ENCODE peak calls at places on chromosomes 6 and 20, in five cellular contexts. H is lung, J is psoas muscle, L is lower lobe of right lung, K is hepatocyte. I is an unnamed sample. For H3K4me1 and H3K36me3, the result is how much of the 10 kb centered on the place peaks cover.

GRCh38 chr20:48349673-48350072 is 478.1 kb downstream of the PREX1 start:
- DNase-seq in H (no peak), J (no peak), L (no peak), K (no peak), I (no peak)

GRCh38 chr6:40347571-40348011 is 239.6 kb downstream of the LRFN2 start:
- DNase-seq in H (peak), J (no peak), L (no peak), K (no peak), I (no peak)

GRCh38 chr20:41412324-41412723 is 45.7 kb upstream of the EMILIN3 start:
- DNase-seq in H (no peak), J (no peak), L (no peak), K (no peak), I (no peak)

GRCh38 chr6:26200918-26201721 is 113.9 kb downstream of the HFE start:
- DNase-seq in H (no peak), J (no peak), L (no peak), K (no peak), I (no peak)

GRCh38 chr6:71908162-71908765 is 21.9 kb downstream of the RIMS1 start:
- DNase-seq in H (no peak), J (no peak), L (no peak), K (no peak), I (no peak)

GRCh38 chr6:73680289-73680688 is 15.7 kb upstream of the CD109 start:
- DNase-seq in H (no peak), J (no peak), L (no peak), K (no peak), I (no peak)

GRCh38 chr6:16639689-16640480 is 121.4 kb downstream of the ATXN1 start:
- DNase-seq in H (no peak), J (no peak), L (no peak), K (peak), I (no peak)

GRCh38 chr6:112337209-112337638 is 9.9 kb upstream of the RFPL4B start:
- DNase-seq in H (peak), J (peak), L (no peak), K (peak), I (no peak)

GRCh38 chr6:84976516-84977420 is 212.4 kb upstream of the TBX18 start:
- DNase-seq in H (no peak), J (no peak), L (no peak), K (no peak), I (no peak)

GRCh38 chr6:149080511-149080910 is 237.0 kb upstream of the TAB2 start:
- DNase-seq in H (no peak), J (no peak), L (no peak), K (no peak), I (no peak)

GRCh38 chr20:52493177-52493711 is 301.7 kb upstream of the ZFP64 start:
- DNase-seq in H (no peak), J (no peak), L (no peak), K (peak), I (no peak)

GRCh38 chr20:45032276-45032675 is 66.0 kb downstream of the STK4 start:
- DNase-seq in H (no peak), J (no peak), L (no peak), K (no peak), I (no peak)

GRCh38 chr6:151229401-151230276 is 10.1 kb upstream of the AKAP12 start:
- DNase-seq in H (no peak), J (no peak), L (no peak), K (no peak), I (no peak)

GRCh38 chr20:46348231-46348803 is 40.0 kb upstream of the CDH22 start:
- DNase-seq in H (no peak), J (no peak), L (no peak), K (peak), I (no peak)

GRCh38 chr20:61526907-61527306 is 274.8 kb downstream of the CDH4 start:
- DNase-seq in H (no peak), J (no peak), L (no peak), K (no peak), I (peak)
- H3K4me1 ChIP-seq in H (under half), J (under half), L (under half), K (under half), I (under half)

DNA sequence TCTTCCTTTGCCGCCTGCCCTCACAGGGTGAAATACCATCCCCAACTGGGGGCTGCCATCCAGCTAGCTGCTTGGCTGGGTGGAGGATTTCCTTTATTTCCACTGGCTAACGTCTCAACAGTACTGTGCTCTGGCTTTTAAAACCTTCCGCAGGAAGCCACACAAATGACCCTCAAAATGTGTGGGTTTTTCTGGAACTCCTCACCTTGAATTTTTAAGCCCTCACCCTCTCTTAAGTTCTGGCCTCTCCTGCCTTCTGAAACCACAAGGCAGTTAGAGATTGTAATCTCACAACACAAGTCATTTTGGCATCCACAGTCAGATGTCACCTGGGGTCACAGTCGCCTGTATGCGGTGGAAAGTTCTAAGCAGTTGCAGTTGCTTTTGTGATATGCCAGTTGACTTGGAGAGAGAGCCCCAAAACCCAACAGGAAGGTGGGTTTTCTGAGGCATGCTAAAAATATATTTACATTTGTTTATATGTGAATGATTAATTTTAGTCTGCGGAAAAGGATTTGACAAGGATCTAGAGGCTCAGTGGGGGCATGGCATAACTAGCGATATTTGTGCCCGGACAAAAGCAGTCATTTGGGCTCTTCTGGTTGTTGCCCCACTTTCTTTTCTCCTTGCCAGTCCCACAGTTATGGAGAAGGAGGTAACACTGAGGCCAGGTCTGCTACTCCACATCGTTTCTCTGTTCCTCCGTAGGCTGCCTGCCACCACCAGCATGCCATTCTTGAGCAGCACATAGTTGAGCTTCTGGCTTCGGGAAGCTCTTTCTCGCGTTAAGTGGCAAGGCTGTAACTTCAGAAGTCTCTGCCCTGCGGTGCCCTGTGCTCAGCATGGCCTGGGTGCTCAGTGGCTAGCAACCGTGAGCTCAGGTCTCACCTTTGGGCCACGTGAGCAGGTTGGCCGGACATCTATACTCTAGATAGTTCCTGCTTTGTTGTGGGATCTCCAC is 335.3 kb downstream of the CD83 start:
- DNase-seq in H (no peak), J (no peak), L (no peak), K (no peak), I (no peak)
- H3K27ac ChIP-seq in H (no peak), J (no peak), L (no peak), K (no peak), I (no peak)

GRCh38 chr6:168388641-168389633 is 52.0 kb upstream of the SMOC2 start:
- DNase-seq in H (no peak), J (no peak), L (no peak), K (peak), I (no peak)

GRCh38 chr6:168385858-168386735 is 54.9 kb upstream of the SMOC2 start:
- DNase-seq in H (no peak), J (no peak), L (no peak), K (no peak), I (no peak)

GRCh38 chr6:168386973-168387372 is 54.0 kb upstream of the SMOC2 start:
- DNase-seq in H (no peak), J (no peak), L (no peak), K (no peak), I (no peak)

GRCh38 chr6:168387426-168387825 is 53.6 kb upstream of the SMOC2 start:
- DNase-seq in H (no peak), J (no peak), L (no peak), K (no peak), I (no peak)

GRCh38 chr6:168387911-168388310 is 53.1 kb upstream of the SMOC2 start:
- DNase-seq in H (no peak), J (no peak), L (no peak), K (no peak), I (no peak)
- H3K36me3 ChIP-seq in H (under half), J (under half), L (under half), K (under half), I (under half)

DNA sequence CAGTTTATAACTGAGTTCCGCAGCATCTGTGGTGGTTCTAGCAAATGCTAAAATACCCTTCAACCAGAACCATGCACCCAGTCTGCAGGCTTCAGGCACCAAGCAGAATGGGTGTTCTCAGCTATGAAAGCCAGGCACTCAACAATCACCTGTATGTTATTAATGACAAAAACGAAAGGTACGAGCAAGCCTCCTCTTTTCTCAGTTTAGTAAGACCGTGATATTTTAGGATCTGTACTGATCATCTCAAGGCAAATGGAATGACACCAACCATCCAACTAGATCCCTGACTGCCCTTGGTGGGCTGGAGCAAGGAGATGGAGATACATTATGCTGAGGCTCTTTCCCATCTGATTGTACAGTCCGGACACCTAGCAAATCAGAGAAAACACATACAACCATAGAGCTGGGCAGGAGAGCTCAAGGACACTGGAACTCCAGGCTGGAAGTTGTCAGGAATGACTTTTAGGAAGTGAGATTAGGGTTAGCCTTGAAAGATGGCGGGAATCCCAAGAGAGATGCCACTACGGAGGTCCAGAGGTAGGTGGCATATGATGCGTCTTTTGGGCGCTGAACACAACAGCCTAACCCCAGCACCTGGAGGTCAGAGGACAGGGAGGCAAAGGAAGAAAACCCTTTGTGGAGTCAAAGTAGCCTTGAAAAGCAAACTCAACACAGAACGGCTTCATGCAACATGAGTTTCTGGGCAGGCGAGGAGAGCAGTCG is 33.4 kb downstream of the SLC23A2 start:
- DNase-seq in H (no peak), J (no peak), L (no peak), K (no peak), I (no peak)
- H3K4me1 ChIP-seq in H (under half), J (under half), L (under half), K (under half), I (under half)

DNA sequence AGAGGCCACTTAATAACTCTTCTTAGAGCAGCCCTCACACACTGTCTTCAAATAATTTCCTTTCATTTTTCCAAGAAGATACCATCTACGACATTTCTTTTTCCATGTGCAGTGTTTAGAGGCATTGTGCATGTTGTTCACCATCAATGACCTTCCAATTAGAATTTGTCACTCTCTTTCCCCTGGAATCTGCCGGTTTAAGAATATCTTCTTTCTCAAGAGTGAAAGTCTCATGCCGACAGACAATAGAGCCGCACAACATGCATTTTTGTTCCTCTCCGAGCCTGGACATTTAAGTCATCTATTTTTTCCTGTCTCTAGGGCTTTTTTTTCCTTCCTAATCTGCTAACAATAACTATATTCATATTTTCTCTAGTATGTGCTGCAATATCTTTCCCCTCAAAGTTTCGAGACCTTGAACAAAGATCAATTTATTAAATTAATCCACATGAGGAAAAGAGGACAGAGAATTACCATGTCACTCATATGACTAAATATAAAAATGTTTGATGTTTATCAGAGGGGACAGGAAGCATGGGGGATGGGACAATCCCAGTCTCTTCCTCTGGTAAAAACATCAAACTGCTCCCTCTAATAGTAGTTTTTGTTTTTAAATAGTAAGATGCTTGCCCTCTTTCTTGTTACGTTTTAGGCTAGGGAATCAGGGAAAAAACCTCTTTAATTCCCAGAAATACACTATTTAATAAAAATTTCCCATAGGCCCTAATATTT is 893.4 kb downstream of the C6orf118 start:
- DNase-seq in H (no peak), J (no peak), L (no peak), K (no peak), I (no peak)
- H3K27ac ChIP-seq in H (no peak), J (peak), L (peak), K (no peak), I (no peak)

I was measured in RWPE2.